ENCODE peak calls at places on chromosomes 5 and 9, in seven cellular contexts. K, C, T, O, R, H and M are unnamed samples.

GRCh38 chr9:130965680-130966079 is 26.6 kb upstream of the FIBCD1 start:
- DNase-seq in K (no peak), C (no peak), T (no peak), O (no peak), R (no peak), H (no peak), M (no peak)

GRCh38 chr5:24245821-24246220 is 399.0 kb downstream of the CDH10 start:
- DNase-seq in K (no peak), C (no peak), T (no peak), O (no peak), R (no peak), H (no peak), M (no peak)

GRCh38 chr9:89173072-89173471 is 5.5 kb downstream of the SHC3 start:
- DNase-seq in K (no peak), C (no peak), T (no peak), O (no peak), R (no peak), H (no peak), M (no peak)

GRCh38 chr5:157335534-157336422 is 69.9 kb downstream of the CYFIP2 start:
- DNase-seq in K (no peak), C (no peak), T (no peak), O (no peak), R (no peak), H (no peak), M (no peak)

GRCh38 chr9:21119093-21119770 is 22.4 kb downstream of the IFNW1 start:
- DNase-seq in K (peak), C (no peak), T (no peak), O (no peak), R (no peak), H (no peak), M (no peak)

GRCh38 chr5:54884195-54884536 is 101.2 kb downstream of the ESM1 start:
- DNase-seq in K (no peak), C (no peak), T (no peak), O (no peak), R (peak), H (no peak), M (no peak)

GRCh38 chr5:32520326-32520725 is 65.0 kb upstream of the SUB1 start:
- DNase-seq in K (no peak), C (no peak), T (no peak), O (no peak), R (no peak), H (no peak), M (no peak)

GRCh38 chr9:5574998-5575397 is 53.9 kb upstream of the RIC1 start:
- DNase-seq in K (no peak), C (no peak), T (no peak), O (no peak), R (peak), H (no peak), M (no peak)

GRCh38 chr5:117652001-117652639 is 1077.5 kb upstream of the SEMA6A start:
- DNase-seq in K (no peak), C (no peak), T (no peak), O (no peak), R (no peak), H (no peak), M (no peak)

GRCh38 chr9:17793713-17794622 is 215.1 kb downstream of the SH3GL2 start:
- DNase-seq in K (peak), C (no peak), T (no peak), O (no peak), R (peak), H (no peak), M (no peak)

GRCh38 chr9:9942764-9943424 is 669.9 kb downstream of the PTPRD start:
- DNase-seq in K (peak), C (peak), T (peak), O (no peak), R (peak), H (peak), M (peak)

GRCh38 chr5:1763548-1763911 is 36.1 kb downstream of the MRPL36 start:
- DNase-seq in K (peak), C (peak), T (peak), O (peak), R (peak), H (peak), M (peak)

GRCh38 chr5:19479562-19479961 is 508.4 kb downstream of the CDH18 start:
- DNase-seq in K (no peak), C (no peak), T (no peak), O (no peak), R (no peak), H (no peak), M (no peak)

GRCh38 chr5:125552486-125552885 is 806.0 kb upstream of the ZNF608 start:
- DNase-seq in K (no peak), C (no peak), T (no peak), O (no peak), R (no peak), H (no peak), M (no peak)

GRCh38 chr5:127567026-127567768 is 49.8 kb downstream of the PRRC1 start:
- DNase-seq in K (no peak), C (no peak), T (no peak), O (no peak), R (no peak), H (no peak), M (no peak)

GRCh38 chr5:133124891-133125290 is 73.1 kb downstream of the HSPA4 start:
- DNase-seq in K (no peak), C (no peak), T (no peak), O (no peak), R (no peak), H (no peak), M (no peak)

GRCh38 chr5:74394924-74395880 is 245.3 kb downstream of the ENC1 start:
- DNase-seq in K (no peak), C (no peak), T (peak), O (no peak), R (peak), H (no peak), M (peak)

GRCh38 chr9:89527084-89527483 is 29.2 kb upstream of the SEMA4D start:
- DNase-seq in K (peak), C (peak), T (peak), O (no peak), R (no peak), H (no peak), M (no peak)

GRCh38 chr9:93126825-93127368 is 7.2 kb downstream of the NINJ1 start:
- DNase-seq in K (peak), C (peak), T (no peak), O (peak), R (peak), H (peak), M (no peak)

GRCh38 chr9:121073038-121073437 is 1.7 kb upstream of the CNTRL start:
- DNase-seq in K (peak), C (peak), T (no peak), O (no peak), R (no peak), H (no peak), M (peak)

GRCh38 chr5:10633271-10634049 is 69.6 kb downstream of the ANKRD33B start:
- DNase-seq in K (no peak), C (no peak), T (no peak), O (no peak), R (no peak), H (no peak), M (no peak)

GRCh38 chr9:125969462-125969861 is 222.3 kb downstream of the PBX3 start:
- DNase-seq in K (no peak), C (no peak), T (no peak), O (no peak), R (no peak), H (no peak), M (no peak)

GRCh38 chr5:15926586-15926985 is 253.0 kb downstream of the MARCHF11 start:
- DNase-seq in K (no peak), C (no peak), T (no peak), O (no peak), R (no peak), H (no peak), M (no peak)

GRCh38 chr9:128151343-128152132 is 2.3 kb downstream of the LCN2 start:
- DNase-seq in K (no peak), C (peak), T (no peak), O (peak), R (peak), H (no peak), M (no peak)

GRCh38 chr5:119353686-119354366 is 2.0 kb upstream of the TNFAIP8 start:
- DNase-seq in K (no peak), C (no peak), T (no peak), O (no peak), R (no peak), H (no peak), M (no peak)
- H3K27ac ChIP-seq in K (no peak), C (no peak), T (peak), O (no peak), R (no peak), H (no peak), M (no peak)

DNA sequence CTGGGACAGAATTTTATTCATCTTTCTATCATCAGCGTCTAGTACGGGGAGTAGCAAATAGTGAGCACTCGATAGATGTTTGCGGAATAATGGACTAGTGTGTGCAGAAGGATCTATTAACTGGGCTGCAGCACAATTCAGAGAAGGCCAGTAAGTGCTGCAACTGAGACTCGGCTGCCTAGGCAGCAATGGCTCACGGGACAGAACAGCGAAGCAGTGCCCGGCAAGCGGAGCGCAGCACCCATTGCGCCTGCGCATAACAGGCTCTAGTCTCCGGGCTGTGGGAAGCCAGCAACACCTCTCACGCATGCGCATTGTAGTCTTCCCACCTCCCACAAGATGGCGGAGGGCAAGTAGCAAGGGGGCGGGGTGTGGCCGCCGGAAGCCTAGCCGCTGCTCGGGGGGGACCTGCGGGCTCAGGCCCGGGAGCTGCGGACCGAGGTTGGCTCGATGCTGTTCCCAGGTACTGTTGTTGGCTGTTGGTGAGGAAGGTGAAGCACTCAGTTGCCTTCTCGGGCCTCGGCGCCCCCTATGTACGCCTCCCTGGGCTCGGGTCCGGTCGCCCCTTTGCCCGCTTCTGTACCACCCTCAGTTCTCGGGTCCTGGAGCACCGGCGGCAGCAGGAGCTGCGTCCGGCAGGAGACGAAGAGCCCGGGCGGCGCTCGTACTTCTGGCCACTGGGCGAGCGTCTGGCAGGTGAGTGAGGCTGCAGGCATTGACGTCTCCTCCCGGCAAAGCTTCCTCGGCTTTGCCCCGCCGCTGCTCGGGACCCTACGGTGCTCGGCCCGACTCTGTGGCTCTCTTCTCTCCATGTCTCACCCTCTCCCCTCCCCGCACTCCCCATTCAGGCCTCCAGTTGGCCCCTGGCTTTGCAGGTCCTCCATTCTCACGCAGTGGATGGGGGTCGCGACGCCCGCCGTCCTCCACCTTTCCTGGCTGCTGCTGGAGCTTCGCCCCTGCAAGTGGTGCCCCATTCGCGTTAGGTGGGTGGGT is 30.2 kb upstream of the APC start:
- DNase-seq in K (peak), C (peak), T (peak), O (peak), R (peak), H (peak), M (peak)
- TF ChIP-seq CTCF in K (peak), C (no peak), T (no peak), O (no peak), R (peak), H (peak), M (no peak)

DNA sequence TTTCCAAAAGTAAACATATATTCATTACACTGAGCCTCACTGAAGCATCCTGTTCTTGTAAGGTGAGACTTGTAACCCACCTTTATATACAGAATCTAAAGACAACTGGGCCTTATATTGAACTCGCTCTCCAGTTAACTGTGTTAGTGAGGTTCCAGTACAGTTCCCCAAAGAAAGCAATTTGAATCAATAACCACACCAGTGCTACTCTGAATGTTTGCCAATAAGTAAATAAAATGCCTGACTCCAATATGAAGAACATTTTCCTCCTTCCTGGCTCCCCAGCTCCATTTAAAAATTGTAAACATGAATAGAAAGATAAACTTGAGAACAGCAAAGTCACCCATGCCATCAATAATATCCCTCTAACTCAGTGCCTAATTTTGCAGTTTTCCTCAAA is 50.1 kb downstream of the FBXW11 start:
- DNase-seq in K (no peak), C (no peak), T (no peak), O (no peak), R (no peak), H (no peak), M (no peak)
- H3K27ac ChIP-seq in K (peak), C (no peak), T (no peak), O (no peak), R (no peak), H (no peak), M (no peak)

GRCh38 chr5:180334751-180335613 is 18.2 kb downstream of the GFPT2 start:
- DNase-seq in K (no peak), C (peak), T (no peak), O (peak), R (no peak), H (no peak), M (no peak)
- TF ChIP-seq CTCF in K (no peak), C (no peak), T (no peak), O (no peak), R (no peak), H (no peak), M (no peak)